ENCODE peak calls at places on chromosome 21, in four cellular contexts. One of them, this sample, is unnamed. For H3K4me1, the result is how much of the 10 kb centered on the place peaks cover.

GRCh38 chr21:15731243-15731613 is 1.4 kb downstream of the USP25 start:
- DNase-seq in A549: peak
- DNase-seq in stomach: no peak
- DNase-seq in left ventricle myocardium inferior: no peak
- DNase-seq in this sample: no peak

GRCh38 chr21:15210235-15210678 is 145.5 kb upstream of the NRIP1 start:
- DNase-seq in A549: peak
- DNase-seq in left ventricle myocardium inferior: peak
- DNase-seq in stomach: peak
- DNase-seq in this sample: peak

GRCh38 chr21:32844653-32845443 is 73.3 kb upstream of the PAXBP1 start:
- DNase-seq in left ventricle myocardium inferior: no peak
- DNase-seq in stomach: no peak
- DNase-seq in A549: peak
- DNase-seq in this sample: no peak

GRCh38 chr21:41133896-41134522 is 34.0 kb upstream of the BACE2 start:
- DNase-seq in stomach: no peak
- DNase-seq in left ventricle myocardium inferior: no peak
- DNase-seq in A549: peak
- DNase-seq in this sample: no peak

GRCh38 chr21:31282095-31282709 is 61.9 kb downstream of the TIAM1 start:
- DNase-seq in A549: peak
- DNase-seq in left ventricle myocardium inferior: peak
- DNase-seq in stomach: peak
- DNase-seq in this sample: peak

GRCh38 chr21:45977396-45977795 is 4.2 kb upstream of the COL6A1 start:
- DNase-seq in left ventricle myocardium inferior: peak
- DNase-seq in A549: no peak
- DNase-seq in stomach: peak
- DNase-seq in this sample: no peak

GRCh38 chr21:25191141-25191540 is 416.1 kb downstream of the MRPL39 start:
- DNase-seq in stomach: no peak
- DNase-seq in left ventricle myocardium inferior: no peak
- DNase-seq in A549: no peak
- DNase-seq in this sample: no peak

GRCh38 chr21:25214676-25215075 is 392.6 kb downstream of the MRPL39 start:
- DNase-seq in left ventricle myocardium inferior: no peak
- DNase-seq in A549: no peak
- DNase-seq in stomach: no peak
- DNase-seq in this sample: no peak

GRCh38 chr21:17725339-17725738 is 93.8 kb downstream of the C21orf91 start:
- DNase-seq in A549: no peak
- DNase-seq in left ventricle myocardium inferior: no peak
- DNase-seq in stomach: no peak
- DNase-seq in this sample: no peak

GRCh38 chr21:46229133-46229922 is 754 bp upstream of the LSS start:
- DNase-seq in A549: peak
- DNase-seq in stomach: no peak
- DNase-seq in left ventricle myocardium inferior: no peak
- DNase-seq in this sample: no peak

GRCh38 chr21:26781331-26781730 is 63.9 kb downstream of the ADAMTS1 start:
- DNase-seq in stomach: no peak
- DNase-seq in A549: no peak
- DNase-seq in left ventricle myocardium inferior: no peak
- DNase-seq in this sample: no peak

GRCh38 chr21:18369115-18369514 is 34.5 kb downstream of the TMPRSS15 start:
- DNase-seq in left ventricle myocardium inferior: no peak
- DNase-seq in stomach: no peak
- DNase-seq in A549: no peak
- DNase-seq in this sample: no peak

GRCh38 chr21:46425061-46425460 is 33.6 kb upstream of the DIP2A start:
- DNase-seq in A549: no peak
- DNase-seq in left ventricle myocardium inferior: no peak
- DNase-seq in stomach: no peak
- DNase-seq in this sample: no peak

GRCh38 chr21:17775431-17776126 is 43.6 kb downstream of the C21orf91 start:
- DNase-seq in stomach: no peak
- DNase-seq in A549: no peak
- DNase-seq in left ventricle myocardium inferior: no peak
- DNase-seq in this sample: no peak

GRCh38 chr21:15742694-15743093 is 12.9 kb downstream of the USP25 start:
- DNase-seq in A549: no peak
- DNase-seq in stomach: no peak
- DNase-seq in left ventricle myocardium inferior: no peak
- DNase-seq in this sample: no peak

GRCh38 chr21:31538821-31539220 is 120.7 kb upstream of the SOD1 start:
- DNase-seq in left ventricle myocardium inferior: no peak
- DNase-seq in stomach: no peak
- DNase-seq in A549: no peak
- DNase-seq in this sample: no peak

GRCh38 chr21:32135401-32136363 is 143.2 kb downstream of the MIS18A start:
- DNase-seq in stomach: no peak
- DNase-seq in A549: no peak
- DNase-seq in left ventricle myocardium inferior: no peak
- DNase-seq in this sample: no peak

GRCh38 chr21:14875704-14876364 is 189.0 kb downstream of the NRIP1 start:
- DNase-seq in stomach: no peak
- DNase-seq in left ventricle myocardium inferior: no peak
- DNase-seq in A549: no peak
- DNase-seq in this sample: no peak

GRCh38 chr21:15543473-15543872 is 186.3 kb upstream of the USP25 start:
- DNase-seq in left ventricle myocardium inferior: no peak
- DNase-seq in A549: no peak
- DNase-seq in stomach: no peak
- DNase-seq in this sample: no peak

GRCh38 chr21:39972976-39973375 is 105.7 kb downstream of the PCP4 start:
- DNase-seq in left ventricle myocardium inferior: no peak
- DNase-seq in A549: no peak
- DNase-seq in stomach: no peak
- DNase-seq in this sample: no peak

GRCh38 chr21:32423320-32423719 is 10.8 kb downstream of the EVA1C start:
- DNase-seq in left ventricle myocardium inferior: no peak
- DNase-seq in stomach: no peak
- DNase-seq in A549: no peak
- DNase-seq in this sample: no peak

GRCh38 chr21:34974162-34974981 is 74.7 kb downstream of the RUNX1 start:
- DNase-seq in left ventricle myocardium inferior: no peak
- DNase-seq in A549: no peak
- DNase-seq in stomach: no peak
- DNase-seq in this sample: no peak

GRCh38 chr21:32812035-32812434 is 40.5 kb upstream of the PAXBP1 start:
- DNase-seq in A549: no peak
- DNase-seq in stomach: no peak
- DNase-seq in left ventricle myocardium inferior: peak
- DNase-seq in this sample: no peak

GRCh38 chr21:26136686-26137085 is 33.9 kb downstream of the APP start:
- DNase-seq in stomach: no peak
- DNase-seq in left ventricle myocardium inferior: no peak
- DNase-seq in A549: no peak
- DNase-seq in this sample: no peak

GRCh38 chr21:36694593-36695282 is 4.2 kb upstream of the SIM2 start:
- DNase-seq in stomach: no peak
- DNase-seq in left ventricle myocardium inferior: no peak
- DNase-seq in A549: no peak
- DNase-seq in this sample: no peak

GRCh38 chr21:36694041-36694515 is 4.8 kb upstream of the SIM2 start:
- DNase-seq in stomach: no peak
- DNase-seq in A549: no peak
- DNase-seq in left ventricle myocardium inferior: no peak
- DNase-seq in this sample: no peak

GRCh38 chr21:36692844-36693143 is 6.1 kb upstream of the SIM2 start:
- DNase-seq in stomach: no peak
- DNase-seq in left ventricle myocardium inferior: no peak
- DNase-seq in A549: no peak
- DNase-seq in this sample: no peak

GRCh38 chr21:36692125-36692843 is 6.6 kb upstream of the SIM2 start:
- DNase-seq in stomach: no peak
- DNase-seq in A549: no peak
- DNase-seq in left ventricle myocardium inferior: no peak
- DNase-seq in this sample: no peak

DNA sequence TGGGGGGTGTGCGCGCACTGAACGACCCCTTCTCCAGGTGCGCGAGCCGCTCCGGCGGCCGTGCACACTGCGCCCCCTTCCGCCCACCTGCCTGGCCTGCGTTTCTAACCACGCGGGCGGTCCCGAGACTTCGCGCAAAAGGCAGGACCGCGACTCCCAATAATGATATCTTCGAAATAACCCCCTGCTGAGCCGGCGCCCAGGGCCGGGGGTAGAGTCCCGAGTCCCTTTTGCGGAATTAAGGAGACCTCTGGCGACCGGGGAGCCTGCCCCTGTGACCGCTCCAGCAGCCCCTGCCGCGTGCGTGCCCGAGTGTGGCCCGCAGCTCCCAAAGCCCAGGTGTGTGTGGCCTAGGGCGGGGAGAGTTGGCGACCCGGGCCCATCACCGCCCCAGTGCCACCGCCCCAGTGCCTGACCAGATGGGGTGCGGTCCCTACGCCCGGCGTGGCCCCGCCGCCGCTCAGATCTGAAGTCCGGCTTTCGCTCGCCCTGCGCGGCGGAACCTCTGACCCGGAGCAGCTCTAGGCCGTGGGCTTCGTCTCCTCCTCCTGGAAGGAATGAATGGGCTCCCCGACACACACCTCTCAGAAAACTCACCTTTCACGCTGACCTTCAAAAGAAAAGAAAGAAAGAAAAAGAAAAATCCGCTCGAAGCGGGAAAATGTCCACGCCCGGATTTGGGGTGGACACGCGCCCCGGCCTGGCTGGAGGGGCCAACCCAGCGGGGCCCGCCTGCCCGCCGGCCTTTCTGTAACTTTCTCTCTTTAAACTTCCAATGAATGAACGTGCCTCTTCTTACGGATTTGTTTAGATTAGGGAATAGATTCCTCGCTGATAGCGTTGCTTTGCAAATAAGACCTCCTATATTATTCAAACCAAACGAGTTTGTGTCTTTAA is 5.5 kb upstream of the SIM2 start:
- DNase-seq in A549: no peak
- DNase-seq in left ventricle myocardium inferior: no peak
- DNase-seq in stomach: no peak
- DNase-seq in this sample: no peak
- TF ChIP-seq CTCF in A549: no peak
- TF ChIP-seq CTCF in left ventricle myocardium inferior: no peak
- TF ChIP-seq CTCF in stomach: no peak
- TF ChIP-seq CTCF in this sample: no peak

GRCh38 chr21:29300547-29301138 is 1.9 kb downstream of the BACH1 start:
- DNase-seq in A549: no peak
- DNase-seq in stomach: no peak
- DNase-seq in left ventricle myocardium inferior: no peak
- DNase-seq in this sample: no peak
- H3K4me1 ChIP-seq in A549: under half
- H3K4me1 ChIP-seq in stomach: under half
- H3K4me1 ChIP-seq in left ventricle myocardium inferior: half or more
- H3K4me1 ChIP-seq in this sample: under half

DNA sequence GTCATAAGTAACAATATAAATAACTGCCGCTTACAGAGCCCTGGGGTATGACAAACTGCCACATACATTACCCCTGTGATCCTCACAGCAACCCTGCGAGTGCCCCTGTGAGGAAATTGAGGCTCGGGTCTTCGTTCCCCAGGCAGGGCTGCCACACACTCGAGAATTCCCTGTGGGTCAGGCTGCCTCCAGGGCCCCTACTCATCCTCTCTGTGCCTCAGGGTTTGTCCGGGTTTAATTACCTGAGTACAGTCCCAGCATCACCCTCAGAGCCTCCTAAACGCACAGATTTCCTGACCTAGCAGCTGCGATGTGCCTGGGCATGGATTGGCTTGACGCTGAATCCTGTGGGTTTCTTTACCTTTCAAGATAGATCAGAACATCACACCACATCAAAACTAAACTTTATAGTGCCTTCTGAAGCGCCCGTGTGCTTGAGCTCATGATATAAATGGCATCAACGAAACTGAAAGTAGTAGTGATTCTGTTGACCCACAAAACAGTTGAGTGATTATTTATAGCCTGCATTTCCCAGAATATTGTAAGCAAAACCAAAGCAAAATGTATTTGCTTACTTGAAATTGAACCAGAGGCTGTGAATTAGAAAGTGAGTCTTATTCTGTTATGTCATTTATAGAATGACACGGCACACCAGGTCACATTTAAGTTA is 14.0 kb downstream of the SLC37A1 start:
- DNase-seq in left ventricle myocardium inferior: no peak
- DNase-seq in stomach: no peak
- DNase-seq in A549: no peak
- DNase-seq in this sample: no peak
- H3K4me3 ChIP-seq in left ventricle myocardium inferior: peak
- H3K4me3 ChIP-seq in stomach: peak
- H3K4me3 ChIP-seq in A549: no peak
- H3K4me3 ChIP-seq in this sample: no peak

GRCh38 chr21:44267655-44268142 is 6.0 kb upstream of the DNMT3L start:
- DNase-seq in left ventricle myocardium inferior: no peak
- DNase-seq in A549: no peak
- DNase-seq in stomach: no peak
- DNase-seq in this sample: no peak
- TF ChIP-seq CTCF in left ventricle myocardium inferior: peak
- TF ChIP-seq CTCF in A549: no peak
- TF ChIP-seq CTCF in stomach: no peak
- TF ChIP-seq CTCF in this sample: no peak

GRCh38 chr21:44893278-44893556 is 19.7 kb upstream of the PTTG1IP start:
- DNase-seq in A549: no peak
- DNase-seq in stomach: no peak
- DNase-seq in left ventricle myocardium inferior: no peak
- DNase-seq in this sample: no peak

GRCh38 chr21:44895859-44896258 is 22.4 kb upstream of the PTTG1IP start:
- DNase-seq in left ventricle myocardium inferior: peak
- DNase-seq in stomach: no peak
- DNase-seq in A549: no peak
- DNase-seq in this sample: no peak

GRCh38 chr21:44896561-44897286 is 23.2 kb upstream of the PTTG1IP start:
- DNase-seq in left ventricle myocardium inferior: peak
- DNase-seq in A549: no peak
- DNase-seq in stomach: no peak
- DNase-seq in this sample: no peak

GRCh38 chr21:44893948-44894656 is 20.6 kb upstream of the PTTG1IP start:
- DNase-seq in left ventricle myocardium inferior: no peak
- DNase-seq in stomach: no peak
- DNase-seq in A549: no peak
- DNase-seq in this sample: no peak

DNA sequence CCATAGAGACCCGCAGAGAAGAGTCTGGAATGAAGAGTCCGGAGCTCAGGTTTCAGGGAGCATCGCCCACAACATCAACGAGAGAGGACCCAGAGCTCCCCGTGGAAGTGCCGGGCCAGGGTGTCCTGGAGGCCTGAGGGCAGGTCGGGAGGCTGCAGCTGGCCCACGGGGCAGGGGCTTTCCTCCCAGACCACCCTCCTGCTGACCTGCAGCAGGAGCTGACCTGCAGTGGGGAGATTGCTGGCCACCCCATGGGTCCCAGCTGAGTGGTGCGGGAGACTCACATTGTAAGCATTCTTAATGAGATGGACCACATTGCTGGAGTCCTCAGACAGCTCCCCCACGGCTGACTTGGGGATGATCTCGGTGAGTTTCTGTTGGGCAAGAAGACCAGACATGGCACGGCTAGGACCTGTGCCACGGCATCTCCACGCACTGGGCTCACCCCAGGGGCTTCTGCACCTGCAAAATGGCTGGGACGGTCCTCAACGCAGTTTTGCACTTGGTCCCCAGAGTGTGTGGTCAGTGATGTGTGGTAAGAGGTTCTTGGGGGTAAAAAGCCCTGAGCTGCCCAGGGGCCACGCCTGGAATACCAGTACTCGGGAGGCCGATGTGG is 21.3 kb upstream of the PTTG1IP start:
- DNase-seq in A549: no peak
- DNase-seq in left ventricle myocardium inferior: peak
- DNase-seq in stomach: no peak
- DNase-seq in this sample: no peak
- H3K4me1 ChIP-seq in A549: under half
- H3K4me1 ChIP-seq in left ventricle myocardium inferior: under half
- H3K4me1 ChIP-seq in stomach: under half
- H3K4me1 ChIP-seq in this sample: under half